ENCODE peak calls at places on chromosomes 5 and 9, in nine cellular contexts. P, B, G, C, L, M, E, N and W are unnamed samples.

GRCh38 chr9:126860757-126861466 is 473 bp downstream of the ZBTB34 start:
- DNase-seq in P (peak; percentile 36), B (peak; percentile 68), G (no peak), C (no peak), L (peak; percentile 47), M (peak; percentile 49), E (no peak), N (peak; percentile 48), W (peak; percentile 47)

GRCh38 chr5:82986404-82986803 is 90.8 kb downstream of the TMEM167A start:
- DNase-seq in P (no peak), B (no peak), G (no peak), C (no peak), L (no peak), M (no peak), E (no peak), N (no peak), W (no peak)

GRCh38 chr9:137168907-137169763 is 716 bp downstream of the LRRC26 start:
- DNase-seq in P (peak; percentile 57), B (peak; percentile 91), G (no peak), C (peak; percentile 72), L (no peak), M (peak; percentile 59), E (no peak), N (peak; percentile 34), W (peak; percentile 71)

GRCh38 chr5:5906778-5907177 is 471.6 kb downstream of the MED10 start:
- DNase-seq in P (no peak), B (no peak), G (no peak), C (no peak), L (no peak), M (no peak), E (no peak), N (no peak), W (no peak)

GRCh38 chr9:75152416-75152815 is 64.1 kb downstream of the OSTF1 start:
- DNase-seq in P (no peak), B (no peak), G (no peak), C (no peak), L (no peak), M (no peak), E (no peak), N (no peak), W (no peak)

GRCh38 chr9:20358201-20358600 is 264.1 kb downstream of the MLLT3 start:
- DNase-seq in P (peak; percentile 11), B (no peak), G (peak; percentile 44), C (no peak), L (no peak), M (no peak), E (no peak), N (no peak), W (no peak)

GRCh38 chr9:134585746-134586706 is 55.6 kb upstream of the COL5A1 start:
- DNase-seq in P (no peak), B (peak; percentile 32), G (no peak), C (no peak), L (peak; percentile 63), M (peak; percentile 43), E (peak; percentile 32), N (no peak), W (no peak)

GRCh38 chr9:96149881-96150280 is 152.1 kb downstream of the HSD17B3 start:
- DNase-seq in P (no peak), B (no peak), G (no peak), C (no peak), L (no peak), M (no peak), E (no peak), N (no peak), W (no peak)

GRCh38 chr9:1612886-1613285 is 402.3 kb upstream of the SMARCA2 start:
- DNase-seq in P (no peak), B (no peak), G (no peak), C (no peak), L (no peak), M (no peak), E (no peak), N (no peak), W (no peak)

GRCh38 chr9:89911721-89912604 is 307.2 kb downstream of the GADD45G start:
- DNase-seq in P (no peak), B (no peak), G (no peak), C (no peak), L (no peak), M (peak; percentile 34), E (no peak), N (no peak), W (no peak)

GRCh38 chr5:40733842-40734563 is 21.8 kb downstream of the TTC33 start:
- DNase-seq in P (no peak), B (no peak), G (no peak), C (no peak), L (no peak), M (no peak), E (no peak), N (no peak), W (no peak)

GRCh38 chr9:126413470-126414051 is 86.9 kb downstream of the MVB12B start:
- DNase-seq in P (no peak), B (no peak), G (no peak), C (no peak), L (no peak), M (no peak), E (no peak), N (no peak), W (no peak)

GRCh38 chr9:123998970-123999621 is 12.5 kb upstream of the LHX2 start:
- DNase-seq in P (no peak), B (no peak), G (no peak), C (no peak), L (no peak), M (peak; percentile 30), E (no peak), N (no peak), W (no peak)

GRCh38 chr9:24698864-24699518 is 153.3 kb upstream of the IZUMO3 start:
- DNase-seq in P (no peak), B (no peak), G (no peak), C (no peak), L (no peak), M (no peak), E (no peak), N (no peak), W (no peak)

GRCh38 chr5:14400085-14400484 is 181.5 kb upstream of the OTULINL start:
- DNase-seq in P (no peak), B (no peak), G (peak; percentile 33), C (no peak), L (peak; percentile 39), M (no peak), E (no peak), N (no peak), W (no peak)

GRCh38 chr5:82332064-82332855 is 54.1 kb upstream of the RPS23 start:
- DNase-seq in P (no peak), B (no peak), G (no peak), C (no peak), L (no peak), M (no peak), E (no peak), N (no peak), W (no peak)